ENCODE peak calls at places on chromosomes 12 and 14, in nine cellular contexts. X is dorsolateral prefrontal cortex; H is lung; F is astrocyte of the cerebellum; Z is MCF 10A; W is dermis blood vessel endothelial cell; Q is fibroblast of the conjunctiva; Y is CD8-positive, alpha-beta T cell; G is NCI-H345. D is an unnamed sample.

GRCh38 chr14:22339277-22339676 is 249.7 kb downstream of the DAD1 start:
- DNase-seq in X (no peak), H (peak), F (peak), Z (no peak), W (no peak), Q (no peak), Y (no peak), G (no peak), D (no peak)

GRCh38 chr14:98890556-98891340 is 381.2 kb downstream of the BCL11B start:
- DNase-seq in X (no peak), H (no peak), F (no peak), Z (no peak), W (no peak), Q (no peak), Y (no peak), G (no peak), D (no peak)

GRCh38 chr14:94136575-94137331 is 7.3 kb upstream of the IFI27L2 start:
- DNase-seq in X (peak), H (peak), F (peak), Z (peak), W (peak), Q (peak), Y (peak), G (peak), D (peak)

GRCh38 chr12:92977326-92977725 is 48.2 kb upstream of the EEA1 start:
- DNase-seq in X (no peak), H (no peak), F (no peak), Z (no peak), W (peak), Q (no peak), Y (no peak), G (no peak), D (no peak)

GRCh38 chr14:89617471-89618291 is 200.6 kb upstream of the FOXN3 start:
- DNase-seq in X (peak), H (no peak), F (peak), Z (peak), W (peak), Q (no peak), Y (peak), G (peak), D (peak)

GRCh38 chr12:18967814-18968213 is 161.7 kb upstream of the PLEKHA5 start:
- DNase-seq in X (no peak), H (peak), F (peak), Z (peak), W (no peak), Q (no peak), Y (no peak), G (no peak), D (no peak)

GRCh38 chr12:110199360-110200123 is 75.4 kb downstream of the IFT81 start:
- DNase-seq in X (no peak), H (no peak), F (peak), Z (peak), W (peak), Q (peak), Y (no peak), G (no peak), D (no peak)

GRCh38 chr12:69513297-69513696 is 43.1 kb downstream of the FRS2 start:
- DNase-seq in X (no peak), H (no peak), F (no peak), Z (no peak), W (no peak), Q (no peak), Y (no peak), G (no peak), D (no peak)

GRCh38 chr14:53011053-53011462 is 60.2 kb upstream of the FERMT2 start:
- DNase-seq in X (no peak), H (peak), F (peak), Z (peak), W (peak), Q (peak), Y (no peak), G (no peak), D (peak)

GRCh38 chr14:30058401-30058800 is 130.8 kb upstream of the PRKD1 start:
- DNase-seq in X (no peak), H (no peak), F (no peak), Z (no peak), W (no peak), Q (no peak), Y (no peak), G (no peak), D (no peak)

GRCh38 chr12:98591209-98591608 is 2.3 kb upstream of the SLC25A3 start:
- DNase-seq in X (no peak), H (no peak), F (no peak), Z (no peak), W (no peak), Q (no peak), Y (no peak), G (no peak), D (no peak)

GRCh38 chr14:59510957-59511356 is 26.6 kb downstream of the JKAMP start:
- DNase-seq in X (no peak), H (no peak), F (no peak), Z (no peak), W (no peak), Q (no peak), Y (no peak), G (no peak), D (no peak)

GRCh38 chr14:28676481-28676880 is 90.1 kb upstream of the FOXG1 start:
- DNase-seq in X (no peak), H (no peak), F (no peak), Z (peak), W (peak), Q (peak), Y (no peak), G (no peak), D (no peak)

GRCh38 chr12:57147641-57147944 is 174 bp upstream of the LRP1-AS start:
- DNase-seq in X (no peak), H (no peak), F (no peak), Z (no peak), W (no peak), Q (no peak), Y (no peak), G (no peak), D (peak)

GRCh38 chr12:117039891-117040309 is 59.3 kb downstream of the TESC start:
- DNase-seq in X (no peak), H (no peak), F (no peak), Z (no peak), W (no peak), Q (no peak), Y (no peak), G (no peak), D (peak)

GRCh38 chr14:100711117-100711462 is 15.6 kb upstream of the DLK1 start:
- DNase-seq in X (no peak), H (no peak), F (no peak), Z (no peak), W (no peak), Q (no peak), Y (no peak), G (no peak), D (no peak)

GRCh38 chr12:85413266-85413665 is 133.2 kb downstream of the ALX1 start:
- DNase-seq in X (no peak), H (no peak), F (no peak), Z (peak), W (no peak), Q (no peak), Y (no peak), G (no peak), D (no peak)

GRCh38 chr12:752673-753400 is 458 bp downstream of the WNK1 start:
- DNase-seq in X (peak), H (peak), F (no peak), Z (peak), W (peak), Q (no peak), Y (no peak), G (peak), D (peak)

GRCh38 chr12:131834798-131835615 is 6.8 kb downstream of the MMP17 start:
- DNase-seq in X (no peak), H (no peak), F (no peak), Z (no peak), W (no peak), Q (no peak), Y (no peak), G (no peak), D (no peak)

GRCh38 chr12:100157427-100157821 is 14.8 kb upstream of the BLTP3B start:
- DNase-seq in X (no peak), H (no peak), F (no peak), Z (no peak), W (no peak), Q (no peak), Y (no peak), G (no peak), D (no peak)

GRCh38 chr12:62971769-62972525 is 37.0 kb upstream of the PPM1H start:
- DNase-seq in X (no peak), H (no peak), F (no peak), Z (no peak), W (no peak), Q (no peak), Y (no peak), G (no peak), D (no peak)

GRCh38 chr12:91422107-91422506 is 239.5 kb upstream of the DCN start:
- DNase-seq in X (peak), H (no peak), F (no peak), Z (no peak), W (no peak), Q (no peak), Y (no peak), G (no peak), D (no peak)